ENCODE peak calls at places on chromosomes 4 and X, in seven cellular contexts. E is left ventricle myocardium inferior, I is heart left ventricle, G is body of pancreas, Z is adipocyte, D is kidney epithelial cell, Y is fibroblast of lung. R is an unnamed sample. For H3K36me3, the result is how much of the 10 kb centered on the place peaks cover.

GRCh38 chr4:103754844-103755243 is 35.1 kb upstream of the TACR3 start:
- DNase-seq in Z (no peak), D (peak), G (peak), I (no peak), Y (peak), E (no peak), R (no peak)

GRCh38 chr4:169159614-169160013 is 111.1 kb downstream of the SH3RF1 start:
- DNase-seq in Y (peak), Z (peak), E (no peak), I (no peak), G (no peak), D (no peak), R (no peak)

GRCh38 chr4:38574559-38575333 is 89.3 kb upstream of the KLF3 start:
- DNase-seq in G (no peak), E (no peak), Z (no peak), Y (no peak), I (no peak), D (no peak), R (no peak)

GRCh38 chr4:88893961-88894360 is 163.0 kb downstream of the FAM13A start:
- DNase-seq in Y (peak), I (no peak), Z (no peak), D (no peak), E (no peak), G (no peak), R (no peak)

GRCh38 chrX:56736219-56736618 is 7.2 kb downstream of the NBDY start:
- DNase-seq in E (no peak), G (no peak), I (no peak), Z (no peak), Y (no peak), D (no peak), R (no peak)

GRCh38 chrX:23435108-23435507 is 100.5 kb downstream of the PTCHD1 start:
- DNase-seq in Z (no peak), I (no peak), Y (peak), E (no peak), D (no peak), G (no peak), R (no peak)

GRCh38 chr4:39044364-39044946 is 12.2 kb upstream of the TMEM156 start:
- DNase-seq in I (peak), Y (peak), D (peak), G (peak), E (peak), Z (peak), R (peak)

GRCh38 chr4:59612235-59612634 is 1587.9 kb upstream of the ADGRL3 start:
- DNase-seq in G (no peak), Y (peak), I (no peak), Z (peak), D (peak), E (no peak), R (no peak)

GRCh38 chrX:106323357-106323756 is 155.3 kb downstream of the PWWP3B start:
- DNase-seq in Z (no peak), Y (no peak), I (no peak), E (no peak), D (no peak), G (no peak), R (no peak)

GRCh38 chrX:45806410-45807121 is 605.9 kb upstream of the DIPK2B start:
- DNase-seq in Z (peak), I (no peak), E (no peak), Y (peak), D (peak), G (no peak), R (peak)

GRCh38 chrX:140091276-140091886 is 126.1 kb upstream of the CXorf66 start:
- DNase-seq in G (peak), Y (peak), Z (peak), E (peak), D (no peak), I (no peak), R (no peak)

GRCh38 chr4:139599076-139599475 is 43.1 kb upstream of the SETD7 start:
- DNase-seq in I (no peak), Y (no peak), G (no peak), Z (no peak), E (no peak), D (no peak), R (no peak)

GRCh38 chr4:25890653-25891485 is 23.2 kb upstream of the SMIM20 start:
- DNase-seq in Y (no peak), Z (no peak), I (no peak), D (no peak), G (no peak), E (no peak), R (no peak)

GRCh38 chrX:105698386-105698785 is 124.0 kb upstream of the NRK start:
- DNase-seq in E (no peak), Z (peak), D (no peak), I (no peak), Y (no peak), G (no peak), R (no peak)

GRCh38 chr4:4425119-4425690 is 38.3 kb downstream of the NSG1 start:
- DNase-seq in Z (no peak), G (no peak), E (no peak), Y (no peak), D (no peak), I (no peak), R (no peak)

GRCh38 chrX:150159537-150159936 is 203.6 kb upstream of the MAMLD1 start:
- DNase-seq in G (no peak), Z (no peak), Y (no peak), E (no peak), D (no peak), I (no peak), R (no peak)

GRCh38 chr4:152014280-152014679 is 253.5 kb upstream of the GATB start:
- DNase-seq in D (no peak), Y (no peak), Z (no peak), G (no peak), I (no peak), E (no peak), R (no peak)

GRCh38 chr4:33063238-33063637 is 2343.1 kb downstream of the PCDH7 start:
- DNase-seq in Z (peak), G (no peak), Y (peak), D (peak), E (no peak), I (no peak), R (no peak)

GRCh38 chr4:28269426-28269825 is 1408.8 kb downstream of the STIM2 start:
- DNase-seq in Y (no peak), E (no peak), I (no peak), G (no peak), Z (no peak), D (no peak), R (no peak)

GRCh38 chr4:145069361-145069760 is 28.6 kb downstream of the ANAPC10 start:
- DNase-seq in I (no peak), Y (peak), E (no peak), G (no peak), D (no peak), Z (peak), R (no peak)

GRCh38 chr4:140611854-140612253 is 43.1 kb upstream of the UCP1 start:
- DNase-seq in Z (no peak), G (no peak), I (no peak), D (no peak), E (no peak), Y (peak), R (no peak)

GRCh38 chr4:13427599-13428325 is 56.4 kb downstream of the RAB28 start:
- DNase-seq in Z (peak), G (no peak), D (no peak), I (no peak), E (no peak), Y (peak), R (no peak)

GRCh38 chr4:103054030-103054429 is 22.5 kb downstream of the SLC9B2 start:
- DNase-seq in D (no peak), I (no peak), Z (no peak), G (no peak), Y (no peak), E (no peak), R (no peak)

GRCh38 chr4:26412381-26413372 is 77.6 kb downstream of the CCKAR start:
- DNase-seq in D (no peak), Y (peak), G (peak), Z (peak), E (peak), I (peak), R (no peak)

GRCh38 chrX:18674788-18675735 is 3.2 kb upstream of the RS1 start:
- DNase-seq in E (peak), Z (peak), G (peak), Y (peak), D (no peak), I (peak), R (peak)

GRCh38 chr4:158856852-158857251 is 88.0 kb downstream of the FNIP2 start:
- DNase-seq in I (no peak), Z (peak), D (peak), E (no peak), G (no peak), Y (peak), R (no peak)

GRCh38 chr4:173878701-173879100 is 348.7 kb upstream of the HAND2 start:
- DNase-seq in Y (peak), G (no peak), Z (peak), I (no peak), D (no peak), E (peak), R (no peak)

GRCh38 chr4:56986952-56987351 is 8.3 kb downstream of the POLR2B start:
- DNase-seq in I (no peak), G (no peak), Z (no peak), D (no peak), Y (no peak), E (no peak), R (no peak)
- H3K36me3 ChIP-seq in I (under half), G (under half), Z (half or more), D (under half), Y (under half), E (half or more), R (under half)

DNA sequence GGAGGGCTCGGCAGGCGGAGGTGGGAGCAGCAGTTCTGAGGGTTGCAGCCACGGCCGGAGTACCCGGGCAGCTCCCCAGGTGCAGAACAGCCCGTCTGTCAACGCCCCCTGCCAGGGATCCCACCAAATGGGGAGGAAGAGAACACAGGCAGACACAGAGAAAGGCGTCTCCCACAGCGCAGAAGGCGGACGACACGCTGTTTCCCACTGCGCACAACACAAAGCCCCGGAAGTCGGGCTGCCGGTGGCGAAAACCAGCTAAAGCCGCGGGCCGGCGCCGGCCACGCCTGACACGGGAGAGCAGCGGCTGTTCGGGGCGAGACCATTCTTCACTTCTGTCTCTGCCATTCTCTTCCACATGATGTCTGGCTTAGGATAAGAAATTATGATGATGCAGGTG is 31.6 kb downstream of the CTBP1 start:
- DNase-seq in G (no peak), I (no peak), E (no peak), Z (no peak), D (no peak), Y (no peak), R (no peak)
- H3K36me3 ChIP-seq in G (under half), I (under half), E (half or more), Z (half or more), D (under half), Y (under half), R (under half)

GRCh38 chr4:185481390-185481789 is 9.9 kb upstream of the CCDC110 start:
- DNase-seq in Z (no peak), G (no peak), Y (no peak), D (no peak), E (no peak), I (no peak), R (no peak)
- H3K36me3 ChIP-seq in Z (under half), G (under half), Y (under half), D (under half), E (under half), I (under half), R (under half)

GRCh38 chr4:1235381-1236102 is 13.4 kb downstream of the CTBP1 start:
- DNase-seq in E (peak), G (peak), Y (no peak), I (no peak), Z (no peak), D (no peak), R (no peak)
- H3K36me3 ChIP-seq in E (half or more), G (under half), Y (half or more), I (under half), Z (half or more), D (under half), R (half or more)

GRCh38 chr4:153521995-153522799 is 56.0 kb downstream of the TMEM131L start:
- DNase-seq in D (no peak), Z (no peak), E (no peak), Y (no peak), I (no peak), G (no peak), R (peak)

GRCh38 chr4:153523171-153523757 is 57.1 kb downstream of the TMEM131L start:
- DNase-seq in D (no peak), G (no peak), E (no peak), I (no peak), Z (peak), Y (peak), R (no peak)

GRCh38 chr4:153523941-153524386 is 57.8 kb downstream of the TMEM131L start:
- DNase-seq in D (no peak), Z (no peak), G (peak), E (no peak), Y (peak), I (no peak), R (no peak)

GRCh38 chr4:153521467-153521866 is 55.3 kb downstream of the TMEM131L start:
- DNase-seq in D (no peak), Z (no peak), G (no peak), Y (no peak), I (no peak), E (no peak), R (no peak)

GRCh38 chr4:153522800-153523089 is 56.6 kb downstream of the TMEM131L start:
- DNase-seq in D (no peak), G (no peak), Z (no peak), I (no peak), Y (no peak), E (no peak), R (peak)
- H3K36me3 ChIP-seq in D (under half), G (under half), Z (under half), I (under half), Y (under half), E (under half), R (under half)

DNA sequence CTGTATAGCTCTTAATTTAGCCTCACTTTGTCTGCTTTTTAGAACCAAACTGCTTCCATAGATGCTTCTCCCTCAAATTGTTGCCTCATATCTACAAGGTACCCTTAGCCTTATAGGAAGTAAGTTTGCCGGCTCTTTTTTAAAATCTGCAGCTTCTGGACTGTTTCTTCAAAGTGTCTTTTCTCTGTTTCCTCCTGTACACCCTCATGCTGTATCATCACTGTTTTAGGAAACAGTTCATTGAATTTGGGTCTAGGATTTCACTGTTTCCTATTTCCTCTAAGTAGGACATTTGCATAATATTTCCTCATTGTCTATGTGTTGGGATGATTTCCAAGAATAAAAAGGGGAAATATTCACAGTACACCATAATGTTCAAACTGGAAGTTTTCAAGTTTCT is 42.9 kb downstream of the BANK1 start:
- DNase-seq in I (no peak), Y (no peak), D (no peak), Z (no peak), G (no peak), E (no peak), R (no peak)
- H3K36me3 ChIP-seq in I (under half), Y (under half), D (under half), Z (under half), G (under half), E (under half), R (under half)

GRCh38 chr4:6290256-6290655 is 20.6 kb downstream of the WFS1 start:
- DNase-seq in Y (no peak), D (no peak), Z (no peak), E (no peak), I (no peak), G (no peak), R (no peak)
- H3K36me3 ChIP-seq in Y (under half), D (under half), Z (half or more), E (half or more), I (under half), G (under half), R (under half)